ENCODE peak calls at places on chromosomes 5 and 9, in five cellular contexts. Z is GM23338, B is left lung, O is IMR-90, T is dorsolateral prefrontal cortex. W is an unnamed sample.

GRCh38 chr5:65141487-65141886 is 340.2 kb downstream of the ADAMTS6 start:
- DNase-seq in B (no peak), Z (no peak), T (no peak), O (no peak), W (no peak)

GRCh38 chr5:171494452-171495121 is 75.1 kb downstream of the FGF18 start:
- DNase-seq in B (peak; percentile 56), O (peak; percentile 59), T (no peak), Z (peak; percentile 68), W (no peak)

GRCh38 chr5:77282337-77283027 is 72.0 kb downstream of the PDE8B start:
- DNase-seq in O (peak; percentile 88), T (no peak), B (no peak), Z (peak; percentile 27), W (no peak)

GRCh38 chr5:35877655-35878054 is 21.0 kb downstream of the IL7R start:
- DNase-seq in O (no peak), Z (no peak), B (no peak), T (no peak), W (no peak)

GRCh38 chr9:18061856-18062255 is 412.1 kb upstream of the ADAMTSL1 start:
- DNase-seq in B (no peak), O (peak; percentile 11), T (no peak), Z (no peak), W (no peak)

GRCh38 chr9:100465765-100466164 is 7.2 kb upstream of the TMEFF1 start:
- DNase-seq in T (no peak), Z (no peak), O (no peak), B (no peak), W (no peak)

GRCh38 chr5:40570408-40571129 is 109.1 kb upstream of the PTGER4 start:
- DNase-seq in B (no peak), T (no peak), O (peak; percentile 90), Z (no peak), W (no peak)

GRCh38 chr9:4678679-4679267 is 596 bp upstream of the CDC37L1 start:
- DNase-seq in Z (peak; percentile 43), O (peak; percentile 19), T (no peak), B (no peak), W (no peak)

GRCh38 chr9:9893837-9894236 is 719.0 kb downstream of the PTPRD start:
- DNase-seq in B (no peak), Z (no peak), O (no peak), T (no peak), W (no peak)

GRCh38 chr5:97629281-97629680 is 446.2 kb upstream of the RIOK2 start:
- DNase-seq in O (peak; percentile 79), T (peak; percentile 53), B (no peak), Z (peak; percentile 3), W (no peak)

GRCh38 chr9:134872482-134873231 is 8.0 kb upstream of the FCN2 start:
- DNase-seq in O (no peak), B (no peak), T (no peak), Z (no peak), W (no peak)

GRCh38 chr5:56402273-56403223 is 169.4 kb upstream of the ANKRD55 start:
- DNase-seq in Z (peak; percentile 12), O (no peak), B (no peak), T (no peak), W (no peak)

GRCh38 chr5:113068559-113068958 is 92.0 kb downstream of the DCP2 start:
- DNase-seq in Z (no peak), O (peak; percentile 82), T (no peak), B (no peak), W (no peak)

GRCh38 chr9:130043654-130044623 is 950 bp upstream of the FNBP1 start:
- DNase-seq in O (peak; percentile 46), B (no peak), T (peak; percentile 50), Z (peak; percentile 62), W (no peak)

GRCh38 chr5:133397432-133397831 is 214.9 kb downstream of the FSTL4 start:
- DNase-seq in O (no peak), T (no peak), B (no peak), Z (peak; percentile 8), W (no peak)
- H3K27ac ChIP-seq in O (no peak overlapping the region), T (no peak overlapping the region), B (no peak overlapping the region), Z (no peak overlapping the region), W (no peak overlapping the region)

GRCh38 chr5:22852807-22853670 is at the start of gene CDH12:
- DNase-seq in Z (peak; percentile 73), O (no peak), T (peak; percentile 52), B (no peak), W (no peak)
- H3K4me3 ChIP-seq in Z (peak within 1 kb of the TSS; percentile 70), O (no peak within 1 kb of the TSS), T (peak within 1 kb of the TSS; percentile 50), B (no peak within 1 kb of the TSS), W (no peak within 1 kb of the TSS)

GRCh38 chr9:107949058-107949457 is 459.5 kb upstream of the KLF4 start:
- DNase-seq in B (no peak), Z (no peak), O (no peak), T (no peak), W (no peak)
- H3K27ac ChIP-seq in B (no peak overlapping the region), Z (no peak overlapping the region), O (no peak overlapping the region), T (no peak overlapping the region), W (no peak overlapping the region)

GRCh38 chr5:71757590-71758543 is 38.8 kb downstream of the CARTPT start:
- DNase-seq in B (peak; percentile 45), T (peak; percentile 74), Z (peak; percentile 86), O (peak; percentile 71), W (no peak)
- H3K4me3 ChIP-seq in B (no peak overlapping the region), T (peak overlapping the region; percentile 43), Z (no peak overlapping the region), O (no peak overlapping the region), W (no peak overlapping the region)

GRCh38 chr5:99032234-99033013 is 103.6 kb upstream of the CHD1 start:
- DNase-seq in Z (peak; percentile 80), B (peak; percentile 50), O (peak; percentile 80), T (no peak), W (peak; percentile 21)
- H3K27ac ChIP-seq in Z (no peak overlapping the region), B (peak overlapping the region; percentile 63), O (no peak overlapping the region), T (no peak overlapping the region), W (peak overlapping the region; percentile 71)

DNA sequence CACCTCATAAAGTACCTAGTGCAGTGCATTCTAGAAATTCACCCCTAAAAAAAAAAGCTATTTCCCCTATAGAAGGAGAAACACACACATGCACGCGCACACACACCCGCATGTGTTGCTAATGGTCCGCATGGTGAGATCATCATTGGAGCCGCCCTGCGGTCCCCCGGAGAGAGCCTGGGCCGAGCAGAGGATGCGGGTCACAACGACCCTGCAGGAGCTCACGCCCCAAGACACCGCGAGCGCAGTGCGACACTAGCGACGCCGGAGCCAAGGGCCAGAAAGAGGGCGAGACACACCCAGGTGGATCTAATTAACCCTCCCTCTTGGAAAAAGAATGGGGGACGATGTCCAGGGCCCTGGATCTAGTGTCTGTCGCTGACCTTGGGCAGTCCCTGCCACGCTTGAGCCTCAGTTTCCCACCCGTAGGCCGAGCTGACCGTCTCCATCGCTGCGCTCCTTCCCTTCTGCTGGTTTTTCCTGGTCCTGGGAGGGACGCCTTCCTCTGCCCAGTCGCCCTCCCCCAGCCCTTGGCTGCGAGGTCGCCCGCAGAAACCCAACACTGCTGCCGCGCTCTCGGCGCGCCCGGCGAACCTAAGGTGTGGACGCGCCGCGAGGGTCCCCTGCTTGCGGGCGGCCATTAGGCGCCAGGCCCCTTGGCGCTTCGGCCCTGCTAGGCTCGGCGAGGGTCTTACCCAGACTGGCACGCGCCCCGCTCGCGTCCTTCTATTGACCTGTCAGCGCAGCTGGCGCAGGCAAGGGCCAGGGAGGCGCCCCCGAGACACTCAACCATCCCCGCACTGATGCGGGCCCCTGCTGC is 47.6 kb upstream of the RNF20 start:
- DNase-seq in Z (peak; percentile 81), B (peak; percentile 33), O (peak; percentile 41), T (peak; percentile 70), W (no peak)
- H3K4me3 ChIP-seq in Z (peak overlapping the region; percentile 76), B (peak overlapping the region; percentile 45), O (peak overlapping the region; percentile 80), T (peak overlapping the region; percentile 81), W (no peak overlapping the region)

DNA sequence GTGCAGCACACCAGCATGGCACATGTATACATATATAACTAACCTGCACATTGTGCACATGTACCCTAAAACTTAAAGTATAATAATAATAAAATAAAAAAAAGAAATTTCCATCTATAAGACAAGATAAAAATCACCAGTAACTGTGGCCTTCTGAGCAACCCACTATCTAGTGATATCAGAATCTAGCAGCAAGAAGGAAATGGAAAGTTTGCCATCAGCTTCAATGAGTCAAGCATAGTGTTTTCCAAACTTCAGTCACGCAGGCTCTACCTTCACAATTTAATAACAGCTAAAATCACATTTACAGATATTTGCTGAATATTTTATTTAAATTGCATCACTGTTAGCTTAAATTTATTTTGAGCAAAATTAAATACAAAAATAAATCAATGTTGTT is 345.3 kb upstream of the CD180 start:
- DNase-seq in T (no peak), O (no peak), Z (no peak), B (no peak), W (no peak)
- H3K27ac ChIP-seq in T (no peak overlapping the region), O (no peak overlapping the region), Z (no peak overlapping the region), B (no peak overlapping the region), W (no peak overlapping the region)

DNA sequence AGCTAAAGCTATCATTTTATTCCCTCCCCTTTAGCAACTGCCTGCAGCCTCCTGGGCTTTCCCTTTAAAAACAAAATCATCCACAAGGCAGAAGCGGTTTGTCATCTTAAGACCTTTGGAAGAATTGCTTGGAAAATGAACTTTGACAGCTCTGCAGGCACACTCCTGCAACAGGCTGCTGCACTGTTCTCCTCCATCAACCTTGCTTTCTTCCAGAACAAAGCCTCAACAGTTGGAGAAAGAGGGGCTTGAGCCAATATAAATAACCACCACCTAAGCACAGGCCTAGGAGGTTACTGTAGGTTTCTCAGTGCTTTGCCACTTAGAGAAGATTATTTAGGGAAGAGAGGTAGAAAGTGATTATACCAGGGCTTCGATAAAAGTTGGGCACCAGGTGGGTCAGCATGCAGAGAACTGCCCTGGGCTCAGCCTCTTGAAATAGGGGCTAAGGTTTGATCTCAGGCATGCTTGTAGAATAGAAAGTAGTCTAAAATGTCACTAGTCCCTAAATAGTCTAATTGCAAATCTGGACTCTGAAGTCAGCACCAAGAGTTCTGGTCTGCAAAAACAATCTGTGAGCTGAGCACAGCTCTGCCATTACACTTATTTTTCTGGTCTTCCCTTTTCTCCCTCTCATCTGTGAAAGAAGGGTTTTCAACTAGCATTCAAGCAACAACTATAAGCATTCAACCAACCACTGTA is 247.8 kb downstream of the SMARCA2 start:
- DNase-seq in T (no peak), O (no peak), Z (no peak), B (no peak), W (no peak)
- H3K4me3 ChIP-seq in T (no peak overlapping the region), O (no peak overlapping the region), Z (no peak overlapping the region), B (no peak overlapping the region), W (no peak overlapping the region)

W was measured in CD4-positive, alpha-beta memory T cell.